ENCODE peak calls at places on chromosomes 4 and X, in six cellular contexts. G, J, N, C, H and B are unnamed samples.

GRCh38 chrX:21885568-21885967 is 29.8 kb downstream of the YY2 start:
- DNase-seq in G (no peak), J (no peak), N (no peak), C (no peak), H (no peak), B (no peak)

GRCh38 chr4:8238061-8238511 is 31.5 kb upstream of the HTRA3 start:
- DNase-seq in G (peak), J (no peak), N (no peak), C (peak), H (no peak), B (no peak)

GRCh38 chr4:144584428-144584827 is 61.5 kb upstream of the HHIP start:
- DNase-seq in G (no peak), J (no peak), N (no peak), C (no peak), H (no peak), B (no peak)

GRCh38 chrX:40748977-40749376 is 13.6 kb upstream of the MED14 start:
- DNase-seq in G (no peak), J (no peak), N (no peak), C (no peak), H (no peak), B (no peak)

GRCh38 chrX:19578956-19579355 is 63.6 kb upstream of the MAP3K15 start:
- DNase-seq in G (no peak), J (no peak), N (no peak), C (no peak), H (no peak), B (no peak)

GRCh38 chr4:121140712-121141111 is 23.4 kb downstream of the TNIP3 start:
- DNase-seq in G (no peak), J (no peak), N (no peak), C (no peak), H (no peak), B (no peak)

GRCh38 chr4:71235321-71236206 is 103.3 kb upstream of the SLC4A4 start:
- DNase-seq in G (no peak), J (no peak), N (no peak), C (no peak), H (no peak), B (no peak)

GRCh38 chrX:113629326-113629725 is 788.7 kb upstream of the AMOT start:
- DNase-seq in G (no peak), J (no peak), N (no peak), C (no peak), H (no peak), B (no peak)

GRCh38 chr4:56907009-56907408 is 691 bp upstream of the REST start:
- DNase-seq in G (peak), J (no peak), N (peak), C (no peak), H (no peak), B (no peak)

DNA sequence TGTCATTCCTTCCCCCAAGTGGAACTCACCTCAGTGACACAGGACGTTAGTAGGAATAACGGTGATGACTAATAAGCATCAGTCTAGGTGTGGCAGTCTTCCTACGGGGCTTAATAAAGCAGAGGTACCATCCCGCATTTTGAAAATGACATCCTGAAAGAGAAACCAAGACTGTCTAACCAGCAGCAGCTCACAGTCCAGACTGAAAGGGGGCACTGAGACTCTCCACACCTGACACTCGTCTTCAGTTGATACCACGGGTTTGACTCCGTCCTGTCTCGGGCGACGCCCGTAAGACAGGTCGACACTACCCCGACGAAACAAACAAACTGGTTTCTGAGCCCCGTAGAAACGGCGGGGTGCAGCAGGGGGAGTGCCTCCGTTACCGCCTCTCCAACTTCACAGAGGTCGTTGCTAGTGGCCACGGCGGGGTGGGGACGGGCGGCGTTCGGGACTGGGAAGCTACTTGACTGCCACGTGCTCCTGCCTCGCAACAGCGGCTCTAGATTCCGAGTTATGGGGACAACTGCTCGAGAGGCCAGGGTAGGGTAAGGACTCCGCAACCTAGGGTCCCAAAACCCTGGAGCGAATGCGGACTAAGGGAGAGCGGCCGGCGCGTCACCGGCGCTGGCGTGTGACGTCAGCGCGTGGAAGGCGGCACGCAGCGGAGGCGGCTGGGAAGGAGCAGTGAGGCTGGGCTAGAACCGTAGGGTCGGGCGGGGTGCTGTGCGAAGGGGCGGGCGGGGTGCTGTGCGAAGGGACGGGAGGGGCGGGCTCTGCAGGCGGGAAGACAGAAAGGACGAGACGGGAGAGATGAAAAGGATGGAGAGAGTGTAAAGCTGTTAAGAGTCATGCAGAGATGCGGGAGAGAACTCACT is at the start of gene NEK1:
- DNase-seq in G (peak), J (peak), N (peak), C (peak), H (peak), B (peak)
- TF ChIP-seq POLR2A in G (peak), J (peak), N (peak), C (peak), H (peak), B (peak)

GRCh38 chrX:150364347-150365050 is 1.4 kb downstream of the MAMLD1 start:
- DNase-seq in G (peak), J (no peak), N (no peak), C (no peak), H (no peak), B (no peak)
- TF ChIP-seq TAF1 in G (no peak), J (no peak), N (no peak), C (no peak), H (no peak), B (no peak)

DNA sequence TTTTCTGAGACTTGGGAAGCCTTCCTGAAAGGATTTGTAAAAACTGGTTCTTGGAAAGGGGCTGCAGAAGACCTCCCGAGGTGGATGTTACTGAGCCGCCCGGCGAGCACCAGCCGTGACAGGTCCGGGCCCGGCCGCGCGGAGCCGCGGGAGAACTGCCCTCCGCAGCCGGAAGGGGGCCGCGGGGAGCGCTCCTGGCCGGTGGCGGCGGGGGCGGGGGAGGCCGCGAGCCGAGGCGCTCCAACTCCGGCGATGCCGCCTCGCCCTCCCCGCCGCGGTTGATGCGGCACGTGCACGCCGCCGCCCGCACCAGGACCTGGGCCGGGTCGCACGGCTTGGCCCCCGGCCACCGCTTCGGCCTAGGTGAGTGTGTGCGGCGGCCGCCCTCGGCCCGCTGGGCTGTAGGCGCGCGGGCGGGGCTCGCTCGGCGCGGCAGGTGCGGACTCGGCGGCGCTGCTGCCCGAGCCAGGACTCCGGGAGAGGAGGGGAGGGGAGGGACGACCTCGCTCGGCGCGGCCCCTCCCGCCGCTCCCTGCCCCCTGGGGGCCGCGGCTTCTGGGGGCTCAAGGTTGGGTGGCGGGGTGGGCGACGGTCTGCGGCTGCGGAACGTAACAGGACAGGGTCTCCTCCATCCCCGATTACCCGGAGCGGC is 1.7 kb downstream of the SPRY1 start:
- DNase-seq in G (peak), J (no peak), N (peak), C (peak), H (no peak), B (peak)
- TF ChIP-seq POLR2A in G (no peak), J (no peak), N (no peak), C (no peak), H (no peak), B (no peak)

GRCh38 chr4:76156635-76157034 is 8.4 kb upstream of the NUP54 start:
- DNase-seq in G (no peak), J (no peak), N (no peak), C (no peak), H (no peak), B (no peak)
- TF ChIP-seq TAF1 in G (no peak), J (no peak), N (no peak), C (no peak), H (no peak), B (no peak)